ENCODE peak calls at places on chromosomes 4 and X, in four cellular contexts. One of them, this sample, is unnamed.

GRCh38 chr4:66930216-66930615 is 615.1 kb downstream of the CENPC start:
- DNase-seq in AG09309: no peak
- DNase-seq in CD8-positive, alpha-beta memory T cell: no peak
- DNase-seq in lower lobe of right lung: no peak
- DNase-seq in this sample: no peak

GRCh38 chrX:47556045-47556623 is 4.9 kb upstream of the ARAF start:
- DNase-seq in lower lobe of right lung: peak; percentile 90
- DNase-seq in CD8-positive, alpha-beta memory T cell: peak; percentile 86
- DNase-seq in AG09309: peak; percentile 80
- DNase-seq in this sample: no peak

GRCh38 chr4:182770259-182770968 is 146.8 kb downstream of the DCTD start:
- DNase-seq in lower lobe of right lung: no peak
- DNase-seq in CD8-positive, alpha-beta memory T cell: no peak
- DNase-seq in AG09309: no peak
- DNase-seq in this sample: no peak

GRCh38 chr4:128338634-128339355 is 51.2 kb upstream of the PGRMC2 start:
- DNase-seq in AG09309: peak; percentile 86
- DNase-seq in CD8-positive, alpha-beta memory T cell: no peak
- DNase-seq in lower lobe of right lung: no peak
- DNase-seq in this sample: no peak

GRCh38 chr4:7988437-7988836 is 48.8 kb upstream of the AFAP1 start:
- DNase-seq in lower lobe of right lung: no peak
- DNase-seq in CD8-positive, alpha-beta memory T cell: no peak
- DNase-seq in AG09309: peak; percentile 64
- DNase-seq in this sample: no peak

GRCh38 chr4:25792200-25792791 is 70.5 kb downstream of the SEL1L3 start:
- DNase-seq in CD8-positive, alpha-beta memory T cell: no peak
- DNase-seq in AG09309: no peak
- DNase-seq in lower lobe of right lung: no peak
- DNase-seq in this sample: no peak

GRCh38 chr4:86670739-86671138 is 76.6 kb downstream of the PTPN13 start:
- DNase-seq in AG09309: peak; percentile 33
- DNase-seq in lower lobe of right lung: no peak
- DNase-seq in CD8-positive, alpha-beta memory T cell: no peak
- DNase-seq in this sample: no peak

GRCh38 chr4:15935504-15936392 is 2.8 kb downstream of the FGFBP1 start:
- DNase-seq in lower lobe of right lung: no peak
- DNase-seq in AG09309: no peak
- DNase-seq in CD8-positive, alpha-beta memory T cell: no peak
- DNase-seq in this sample: no peak

GRCh38 chr4:73308286-73308685 is 49.7 kb upstream of the ANKRD17 start:
- DNase-seq in lower lobe of right lung: no peak
- DNase-seq in CD8-positive, alpha-beta memory T cell: no peak
- DNase-seq in AG09309: no peak
- DNase-seq in this sample: peak; percentile 22

GRCh38 chrX:110402091-110402854 is 43.6 kb downstream of the RTL9 start:
- DNase-seq in lower lobe of right lung: no peak
- DNase-seq in AG09309: no peak
- DNase-seq in CD8-positive, alpha-beta memory T cell: no peak
- DNase-seq in this sample: no peak

GRCh38 chr4:160143574-160143973 is 1040.7 kb downstream of the RAPGEF2 start:
- DNase-seq in AG09309: no peak
- DNase-seq in lower lobe of right lung: no peak
- DNase-seq in CD8-positive, alpha-beta memory T cell: no peak
- DNase-seq in this sample: no peak

GRCh38 chr4:109590841-109591357 is 30.9 kb downstream of the MCUB start:
- DNase-seq in AG09309: no peak
- DNase-seq in lower lobe of right lung: no peak
- DNase-seq in CD8-positive, alpha-beta memory T cell: no peak
- DNase-seq in this sample: no peak

GRCh38 chr4:55851885-55852284 is 1.6 kb upstream of the EXOC1 start:
- DNase-seq in AG09309: no peak
- DNase-seq in CD8-positive, alpha-beta memory T cell: peak; percentile 32
- DNase-seq in lower lobe of right lung: no peak
- DNase-seq in this sample: no peak

GRCh38 chrX:72121381-72121780 is 10.3 kb downstream of the RTL5 start:
- DNase-seq in CD8-positive, alpha-beta memory T cell: no peak
- DNase-seq in lower lobe of right lung: peak; percentile 65
- DNase-seq in AG09309: peak; percentile 32
- DNase-seq in this sample: peak; percentile 18

GRCh38 chr4:147340111-147340510 is 140.8 kb upstream of the EDNRA start:
- DNase-seq in lower lobe of right lung: no peak
- DNase-seq in CD8-positive, alpha-beta memory T cell: no peak
- DNase-seq in AG09309: no peak
- DNase-seq in this sample: no peak

GRCh38 chrX:53223955-53224859 is 800 bp downstream of the KDM5C start:
- DNase-seq in lower lobe of right lung: no peak
- DNase-seq in CD8-positive, alpha-beta memory T cell: peak; percentile 31
- DNase-seq in AG09309: peak; percentile 21
- DNase-seq in this sample: no peak

GRCh38 chrX:37959212-37960021 is 46.9 kb upstream of the SYTL5 start:
- DNase-seq in CD8-positive, alpha-beta memory T cell: no peak
- DNase-seq in lower lobe of right lung: no peak
- DNase-seq in AG09309: no peak
- DNase-seq in this sample: no peak

GRCh38 chr4:38759077-38759789 is 23.6 kb downstream of the TLR10 start:
- DNase-seq in lower lobe of right lung: no peak
- DNase-seq in CD8-positive, alpha-beta memory T cell: peak; percentile 61
- DNase-seq in AG09309: no peak
- DNase-seq in this sample: peak; percentile 67

GRCh38 chr4:181957088-181957487 is 286.1 kb upstream of the TENM3 start:
- DNase-seq in AG09309: peak; percentile 61
- DNase-seq in lower lobe of right lung: no peak
- DNase-seq in CD8-positive, alpha-beta memory T cell: no peak
- DNase-seq in this sample: no peak

GRCh38 chr4:120826449-120826848 is 96.1 kb downstream of the PRDM5 start:
- DNase-seq in AG09309: no peak
- DNase-seq in lower lobe of right lung: no peak
- DNase-seq in CD8-positive, alpha-beta memory T cell: no peak
- DNase-seq in this sample: no peak

GRCh38 chr4:184459413-184459812 is 14.9 kb downstream of the IRF2 start:
- DNase-seq in CD8-positive, alpha-beta memory T cell: no peak
- DNase-seq in lower lobe of right lung: no peak
- DNase-seq in AG09309: no peak
- DNase-seq in this sample: no peak

GRCh38 chr4:107247738-107248137 is 211.6 kb upstream of the DKK2 start:
- DNase-seq in lower lobe of right lung: no peak
- DNase-seq in AG09309: peak; percentile 14
- DNase-seq in CD8-positive, alpha-beta memory T cell: no peak
- DNase-seq in this sample: no peak

This sample was measured in KG1.